ENCODE peak calls at places on chromosomes 6 and 20, in five cellular contexts. One of them, this sample, is unnamed. For H3K27me3, the result is how much of the 10 kb centered on the place peaks cover.

GRCh38 chr6:51902261-51902764 is 185.1 kb downstream of the PKHD1 start:
- DNase-seq in WERI-Rb-1: no peak
- DNase-seq in pancreas: no peak
- DNase-seq in cardiac muscle cell: no peak
- DNase-seq in esophagus muscularis mucosa: no peak
- DNase-seq in this sample: no peak

GRCh38 chr20:45981261-45981660 is 9.3 kb upstream of the ZNF335 start:
- DNase-seq in pancreas: no peak
- DNase-seq in WERI-Rb-1: no peak
- DNase-seq in esophagus muscularis mucosa: no peak
- DNase-seq in cardiac muscle cell: no peak
- DNase-seq in this sample: no peak

GRCh38 chr20:571754-572331 is 28.3 kb upstream of the CSNK2A1 start:
- DNase-seq in esophagus muscularis mucosa: no peak
- DNase-seq in WERI-Rb-1: peak
- DNase-seq in cardiac muscle cell: peak
- DNase-seq in pancreas: peak
- DNase-seq in this sample: peak

GRCh38 chr20:16701296-16701695 is 28.5 kb upstream of the SNRPB2 start:
- DNase-seq in esophagus muscularis mucosa: no peak
- DNase-seq in WERI-Rb-1: peak
- DNase-seq in cardiac muscle cell: peak
- DNase-seq in pancreas: no peak
- DNase-seq in this sample: peak

GRCh38 chr6:38154731-38155130 is 335.2 kb downstream of the ZFAND3 start:
- DNase-seq in esophagus muscularis mucosa: no peak
- DNase-seq in cardiac muscle cell: no peak
- DNase-seq in pancreas: no peak
- DNase-seq in WERI-Rb-1: no peak
- DNase-seq in this sample: no peak

GRCh38 chr6:149497365-149497764 is 12.6 kb upstream of the ZC3H12D start:
- DNase-seq in cardiac muscle cell: no peak
- DNase-seq in WERI-Rb-1: no peak
- DNase-seq in pancreas: no peak
- DNase-seq in esophagus muscularis mucosa: no peak
- DNase-seq in this sample: no peak

GRCh38 chr6:32271427-32271826 is 47.6 kb upstream of the NOTCH4 start:
- DNase-seq in WERI-Rb-1: no peak
- DNase-seq in esophagus muscularis mucosa: no peak
- DNase-seq in cardiac muscle cell: no peak
- DNase-seq in pancreas: no peak
- DNase-seq in this sample: no peak

GRCh38 chr20:23094927-23095326 is 8.8 kb upstream of the CD93 start:
- DNase-seq in esophagus muscularis mucosa: no peak
- DNase-seq in WERI-Rb-1: no peak
- DNase-seq in pancreas: no peak
- DNase-seq in cardiac muscle cell: no peak
- DNase-seq in this sample: no peak

GRCh38 chr20:50747275-50747674 is 15.9 kb downstream of the PARD6B start:
- DNase-seq in cardiac muscle cell: no peak
- DNase-seq in WERI-Rb-1: no peak
- DNase-seq in esophagus muscularis mucosa: no peak
- DNase-seq in pancreas: no peak
- DNase-seq in this sample: no peak

GRCh38 chr6:108380876-108381275 is 86.0 kb downstream of the AFG1L start:
- DNase-seq in pancreas: no peak
- DNase-seq in cardiac muscle cell: no peak
- DNase-seq in WERI-Rb-1: no peak
- DNase-seq in esophagus muscularis mucosa: no peak
- DNase-seq in this sample: no peak

DNA sequence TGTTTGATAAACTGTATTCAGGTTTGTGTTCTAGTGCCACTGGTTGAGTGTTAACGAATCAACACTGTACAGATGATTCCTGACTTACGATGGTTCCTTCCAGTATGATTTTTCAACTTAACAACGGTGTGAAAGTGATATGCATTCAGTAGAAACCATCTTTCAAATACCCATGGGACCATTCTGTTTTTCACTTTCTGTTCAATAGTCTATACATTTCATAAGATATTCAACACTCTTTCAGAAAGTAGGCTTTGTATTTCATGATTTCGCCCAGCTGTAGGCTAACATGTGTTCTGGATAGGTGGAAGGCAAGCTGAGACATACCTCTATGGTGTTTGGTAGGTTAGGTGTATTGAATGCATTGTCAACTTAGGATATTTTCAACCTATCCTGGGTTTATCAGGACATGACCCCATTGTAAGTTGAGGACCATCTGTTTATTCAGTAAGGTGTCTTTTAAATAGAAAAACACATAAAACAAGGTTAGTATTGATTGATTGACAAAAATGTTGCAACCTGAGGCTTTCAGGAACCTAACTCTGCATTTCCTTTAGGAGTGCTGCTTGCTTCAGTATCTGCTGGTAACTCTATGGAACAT is 32.3 kb downstream of the SYNJ2 start:
- DNase-seq in pancreas: no peak
- DNase-seq in WERI-Rb-1: no peak
- DNase-seq in cardiac muscle cell: no peak
- DNase-seq in esophagus muscularis mucosa: no peak
- DNase-seq in this sample: no peak
- H3K27me3 ChIP-seq in pancreas: under half
- H3K27me3 ChIP-seq in WERI-Rb-1: under half
- H3K27me3 ChIP-seq in cardiac muscle cell: under half
- H3K27me3 ChIP-seq in esophagus muscularis mucosa: under half
- H3K27me3 ChIP-seq in this sample: under half

GRCh38 chr6:3147914-3148757 is 9.2 kb downstream of the TUBB2A start:
- DNase-seq in cardiac muscle cell: no peak
- DNase-seq in WERI-Rb-1: no peak
- DNase-seq in esophagus muscularis mucosa: no peak
- DNase-seq in pancreas: peak
- DNase-seq in this sample: no peak
- TF ChIP-seq CTCF in cardiac muscle cell: no peak
- TF ChIP-seq CTCF in WERI-Rb-1: peak
- TF ChIP-seq CTCF in esophagus muscularis mucosa: no peak
- TF ChIP-seq CTCF in pancreas: no peak
- TF ChIP-seq CTCF in this sample: peak

GRCh38 chr20:32052792-32053362 is 835 bp downstream of the HCK start:
- DNase-seq in pancreas: no peak
- DNase-seq in WERI-Rb-1: no peak
- DNase-seq in cardiac muscle cell: no peak
- DNase-seq in esophagus muscularis mucosa: no peak
- DNase-seq in this sample: peak
- H3K27me3 ChIP-seq in pancreas: under half
- H3K27me3 ChIP-seq in WERI-Rb-1: under half
- H3K27me3 ChIP-seq in cardiac muscle cell: half or more
- H3K27me3 ChIP-seq in esophagus muscularis mucosa: under half
- H3K27me3 ChIP-seq in this sample: half or more

GRCh38 chr20:62362991-62363919 is 3.9 kb downstream of the LAMA5 start:
- DNase-seq in WERI-Rb-1: peak
- DNase-seq in pancreas: no peak
- DNase-seq in esophagus muscularis mucosa: no peak
- DNase-seq in cardiac muscle cell: no peak
- DNase-seq in this sample: peak
- TF ChIP-seq CTCF in WERI-Rb-1: peak
- TF ChIP-seq CTCF in pancreas: no peak
- TF ChIP-seq CTCF in esophagus muscularis mucosa: no peak
- TF ChIP-seq CTCF in cardiac muscle cell: no peak
- TF ChIP-seq CTCF in this sample: peak

GRCh38 chr20:38665094-38665493 is 59.2 kb upstream of the SLC32A1 start:
- DNase-seq in esophagus muscularis mucosa: no peak
- DNase-seq in WERI-Rb-1: no peak
- DNase-seq in cardiac muscle cell: no peak
- DNase-seq in pancreas: no peak
- DNase-seq in this sample: no peak

GRCh38 chr20:38665886-38666285 is 58.4 kb upstream of the SLC32A1 start:
- DNase-seq in pancreas: no peak
- DNase-seq in cardiac muscle cell: no peak
- DNase-seq in esophagus muscularis mucosa: no peak
- DNase-seq in WERI-Rb-1: no peak
- DNase-seq in this sample: no peak

GRCh38 chr20:38660429-38660828 is 58.8 kb downstream of the ARHGAP40 start:
- DNase-seq in esophagus muscularis mucosa: no peak
- DNase-seq in cardiac muscle cell: no peak
- DNase-seq in WERI-Rb-1: no peak
- DNase-seq in pancreas: no peak
- DNase-seq in this sample: no peak

GRCh38 chr20:38664284-38664683 is 60.0 kb upstream of the SLC32A1 start:
- DNase-seq in pancreas: no peak
- DNase-seq in cardiac muscle cell: no peak
- DNase-seq in esophagus muscularis mucosa: no peak
- DNase-seq in WERI-Rb-1: no peak
- DNase-seq in this sample: no peak

DNA sequence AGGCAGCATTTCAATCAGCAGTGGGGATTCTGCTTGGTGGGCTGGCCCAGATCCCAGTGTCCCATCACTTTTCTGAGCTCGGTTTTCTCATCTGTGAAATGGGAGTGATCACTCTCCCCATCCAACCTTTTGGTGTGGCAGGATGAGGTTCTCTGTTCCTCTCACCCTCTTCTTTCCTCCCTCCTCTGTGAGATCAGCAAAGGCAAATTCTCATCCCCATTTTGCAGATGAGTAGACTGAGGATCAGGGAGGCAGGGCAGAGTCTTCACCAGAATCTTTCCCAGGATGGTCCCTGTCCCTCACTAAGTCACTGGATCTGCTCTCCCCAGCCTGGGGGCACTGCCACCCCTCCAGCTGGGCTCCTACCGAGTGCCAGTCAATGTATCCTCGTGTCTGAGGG is 60.6 kb upstream of the SLC32A1 start:
- DNase-seq in WERI-Rb-1: no peak
- DNase-seq in cardiac muscle cell: no peak
- DNase-seq in esophagus muscularis mucosa: no peak
- DNase-seq in pancreas: no peak
- DNase-seq in this sample: no peak
- H3K27me3 ChIP-seq in WERI-Rb-1: under half
- H3K27me3 ChIP-seq in cardiac muscle cell: under half
- H3K27me3 ChIP-seq in esophagus muscularis mucosa: under half
- H3K27me3 ChIP-seq in pancreas: under half
- H3K27me3 ChIP-seq in this sample: under half

GRCh38 chr6:36914227-36914794 is 28.6 kb downstream of the C6orf89 start:
- DNase-seq in cardiac muscle cell: peak
- DNase-seq in esophagus muscularis mucosa: no peak
- DNase-seq in WERI-Rb-1: no peak
- DNase-seq in pancreas: peak
- DNase-seq in this sample: peak
- TF ChIP-seq CTCF in cardiac muscle cell: peak
- TF ChIP-seq CTCF in esophagus muscularis mucosa: no peak
- TF ChIP-seq CTCF in WERI-Rb-1: peak
- TF ChIP-seq CTCF in pancreas: peak
- TF ChIP-seq CTCF in this sample: peak

GRCh38 chr6:6587696-6588063 is 840 bp upstream of the LY86 start:
- DNase-seq in esophagus muscularis mucosa: no peak
- DNase-seq in WERI-Rb-1: no peak
- DNase-seq in cardiac muscle cell: no peak
- DNase-seq in pancreas: no peak
- DNase-seq in this sample: no peak

GRCh38 chr6:6588064-6588923 is at the start of gene LY86:
- DNase-seq in cardiac muscle cell: no peak
- DNase-seq in WERI-Rb-1: no peak
- DNase-seq in esophagus muscularis mucosa: peak
- DNase-seq in pancreas: no peak
- DNase-seq in this sample: no peak

GRCh38 chr6:6590530-6590929 is 2.0 kb downstream of the LY86 start:
- DNase-seq in pancreas: no peak
- DNase-seq in WERI-Rb-1: no peak
- DNase-seq in esophagus muscularis mucosa: peak
- DNase-seq in cardiac muscle cell: no peak
- DNase-seq in this sample: no peak

GRCh38 chr6:6586671-6587526 is 1.6 kb upstream of the LY86 start:
- DNase-seq in pancreas: no peak
- DNase-seq in WERI-Rb-1: no peak
- DNase-seq in esophagus muscularis mucosa: peak
- DNase-seq in cardiac muscle cell: no peak
- DNase-seq in this sample: no peak

GRCh38 chr6:6588924-6589696 is 590 bp downstream of the LY86 start:
- DNase-seq in WERI-Rb-1: no peak
- DNase-seq in cardiac muscle cell: no peak
- DNase-seq in esophagus muscularis mucosa: peak
- DNase-seq in pancreas: no peak
- DNase-seq in this sample: no peak
- H3K27me3 ChIP-seq in WERI-Rb-1: under half
- H3K27me3 ChIP-seq in cardiac muscle cell: under half
- H3K27me3 ChIP-seq in esophagus muscularis mucosa: under half
- H3K27me3 ChIP-seq in pancreas: under half
- H3K27me3 ChIP-seq in this sample: under half

GRCh38 chr6:88629838-88630462 is 333.5 kb downstream of the RNGTT start:
- DNase-seq in cardiac muscle cell: peak
- DNase-seq in pancreas: no peak
- DNase-seq in WERI-Rb-1: peak
- DNase-seq in esophagus muscularis mucosa: no peak
- DNase-seq in this sample: peak
- TF ChIP-seq CTCF in cardiac muscle cell: no peak
- TF ChIP-seq CTCF in pancreas: no peak
- TF ChIP-seq CTCF in WERI-Rb-1: peak
- TF ChIP-seq CTCF in esophagus muscularis mucosa: no peak
- TF ChIP-seq CTCF in this sample: peak

This sample was measured in endodermal cell.